ENCODE peak calls at places on chromosomes 7 and 10, in six cellular contexts. S, B, M, I, Z and T are unnamed samples.

GRCh38 chr10:49524496-49524895 is 14.4 kb downstream of the ERCC6 start:
- DNase-seq in I (no peak), M (no peak), B (no peak), S (no peak), Z (no peak), T (no peak)

GRCh38 chr10:121696854-121697253 is 98.6 kb upstream of the FGFR2 start:
- DNase-seq in Z (no peak), S (peak; percentile 66), I (peak; percentile 87), M (peak; percentile 74), B (peak; percentile 55), T (peak; percentile 28)

GRCh38 chr10:46106410-46107255 is 60.6 kb upstream of the MSMB start:
- DNase-seq in M (peak; percentile 82), S (peak; percentile 49), Z (peak; percentile 39), B (peak; percentile 21), I (peak; percentile 86), T (peak; percentile 71)

GRCh38 chr7:99407849-99408346 is 499 bp downstream of the PDAP1 start:
- DNase-seq in I (peak; percentile 41), B (no peak), Z (peak; percentile 64), S (peak; percentile 56), M (no peak), T (peak; percentile 78)

GRCh38 chr10:126702181-126702580 is 31.7 kb upstream of the C10orf90 start:
- DNase-seq in Z (no peak), S (no peak), B (no peak), M (no peak), I (no peak), T (no peak)

GRCh38 chr10:60172363-60172990 is 217.2 kb downstream of the ANK3 start:
- DNase-seq in B (no peak), I (no peak), M (no peak), Z (peak; percentile 72), S (no peak), T (no peak)

GRCh38 chr7:95687759-95688343 is 84.5 kb upstream of the DYNC1I1 start:
- DNase-seq in B (peak; percentile 48), I (peak; percentile 64), M (no peak), S (peak; percentile 57), Z (peak; percentile 16), T (peak; percentile 52)

GRCh38 chr7:35748348-35748747 is 52.5 kb upstream of the SEPTIN7 start:
- DNase-seq in Z (no peak), B (no peak), I (peak; percentile 60), S (no peak), M (no peak), T (no peak)

GRCh38 chr10:17607603-17608332 is 9.4 kb downstream of the HACD1 start:
- DNase-seq in B (peak; percentile 40), I (peak; percentile 79), S (peak; percentile 78), M (no peak), Z (peak; percentile 28), T (peak; percentile 74)

GRCh38 chr7:150515752-150516151 is 1.1 kb downstream of the GIMAP7 start:
- DNase-seq in Z (no peak), B (no peak), M (no peak), S (no peak), I (no peak), T (no peak)
- H3K27ac ChIP-seq in Z (no peak overlapping the region), B (no peak overlapping the region), M (no peak overlapping the region), S (no peak overlapping the region), I (no peak overlapping the region), T (no peak overlapping the region)

GRCh38 chr10:44243851-44244502 is 140.9 kb downstream of the CXCL12 start:
- DNase-seq in M (no peak), Z (no peak), S (no peak), I (peak; percentile 25), B (no peak), T (no peak)
- H2AFZ ChIP-seq in M (no peak overlapping the region), Z (no peak overlapping the region), S (no peak overlapping the region), I (peak overlapping the region; percentile 80), B (no peak overlapping the region), T (no peak overlapping the region)

DNA sequence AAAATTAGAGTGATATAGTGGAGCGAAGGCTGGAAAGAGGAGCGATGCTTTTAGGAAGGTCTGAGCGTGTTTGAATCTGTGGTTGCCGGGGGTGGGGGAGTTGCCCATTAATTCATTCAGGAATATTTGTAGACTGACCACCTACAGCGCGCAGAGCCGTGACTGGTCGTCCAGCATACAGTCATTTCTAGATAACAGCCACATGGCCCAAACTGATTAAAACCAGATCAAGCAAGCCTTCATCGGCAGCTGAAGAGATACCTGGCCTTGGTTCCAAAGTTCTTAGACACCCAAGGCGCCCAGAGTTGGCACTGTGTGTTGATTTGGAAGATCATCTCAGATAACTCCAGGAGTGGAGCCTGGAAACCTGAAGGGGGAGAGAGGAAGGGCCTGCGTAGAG is 1.7 kb downstream of the PROSER2 start:
- DNase-seq in B (no peak), S (no peak), Z (no peak), M (no peak), I (no peak), T (peak; percentile 39)
- H3K27ac ChIP-seq in B (no peak overlapping the region), S (no peak overlapping the region), Z (no peak overlapping the region), M (no peak overlapping the region), I (no peak overlapping the region), T (peak overlapping the region; percentile 79)

DNA sequence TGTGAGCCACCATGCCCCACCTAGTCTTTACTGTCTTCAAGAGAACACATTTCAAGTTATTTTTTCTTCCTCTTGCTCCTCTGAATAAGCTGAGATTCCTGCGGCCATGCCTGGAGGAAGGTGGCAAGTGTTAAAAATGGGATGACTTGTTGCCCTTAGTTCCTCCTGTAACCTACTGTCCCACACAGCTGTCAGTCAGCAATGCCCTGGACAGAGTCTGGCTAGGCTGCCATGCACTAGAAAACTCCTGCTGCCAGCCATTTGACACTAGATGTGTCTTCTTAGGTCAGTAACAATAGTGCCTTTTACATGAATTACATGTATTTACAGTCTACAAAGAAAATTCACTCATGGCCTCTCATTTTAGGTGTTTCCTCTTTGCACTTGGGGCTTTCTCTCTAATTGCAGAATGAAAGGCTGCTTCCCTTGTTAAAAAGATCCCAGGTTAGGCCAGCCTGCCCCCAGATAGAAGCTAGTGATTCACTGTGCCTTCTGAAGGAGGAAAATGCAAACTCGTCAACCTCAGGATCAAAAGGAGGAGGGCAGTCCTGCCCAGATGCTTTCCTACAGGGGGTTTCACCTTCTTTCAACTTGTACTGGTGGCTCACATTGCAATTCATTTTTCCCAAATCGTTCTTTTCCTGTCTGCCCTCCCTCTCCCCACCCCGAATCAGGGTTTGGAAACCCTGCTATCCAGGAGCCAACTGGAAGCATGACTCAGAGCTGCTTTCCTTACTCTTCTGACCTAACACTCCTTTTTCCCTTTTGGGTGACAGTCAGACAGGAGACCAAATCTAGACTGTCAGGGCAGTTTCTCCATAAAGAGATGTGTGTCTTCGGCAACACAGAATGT is 136.6 kb downstream of the SPAG6 start:
- DNase-seq in I (peak; percentile 10), M (peak; percentile 49), B (no peak), S (no peak), Z (peak; percentile 17), T (no peak)
- H2AFZ ChIP-seq in I (peak overlapping the region; percentile 83), M (no peak overlapping the region), B (peak overlapping the region; percentile 87), S (no peak overlapping the region), Z (no peak overlapping the region), T (no peak overlapping the region)

GRCh38 chr10:118729200-118729599 is 25.6 kb downstream of the CACUL1 start:
- DNase-seq in I (no peak), S (no peak), Z (no peak), B (no peak), M (no peak), T (no peak)

GRCh38 chr10:118734477-118734876 is 20.3 kb downstream of the CACUL1 start:
- DNase-seq in S (no peak), Z (no peak), B (no peak), M (no peak), I (no peak), T (no peak)

GRCh38 chr10:118732253-118733194 is 22.2 kb downstream of the CACUL1 start:
- DNase-seq in B (no peak), I (no peak), M (no peak), Z (no peak), S (no peak), T (no peak)

GRCh38 chr10:118729641-118730258 is 25.0 kb downstream of the CACUL1 start:
- DNase-seq in I (no peak), M (no peak), S (no peak), Z (no peak), B (no peak), T (no peak)

DNA sequence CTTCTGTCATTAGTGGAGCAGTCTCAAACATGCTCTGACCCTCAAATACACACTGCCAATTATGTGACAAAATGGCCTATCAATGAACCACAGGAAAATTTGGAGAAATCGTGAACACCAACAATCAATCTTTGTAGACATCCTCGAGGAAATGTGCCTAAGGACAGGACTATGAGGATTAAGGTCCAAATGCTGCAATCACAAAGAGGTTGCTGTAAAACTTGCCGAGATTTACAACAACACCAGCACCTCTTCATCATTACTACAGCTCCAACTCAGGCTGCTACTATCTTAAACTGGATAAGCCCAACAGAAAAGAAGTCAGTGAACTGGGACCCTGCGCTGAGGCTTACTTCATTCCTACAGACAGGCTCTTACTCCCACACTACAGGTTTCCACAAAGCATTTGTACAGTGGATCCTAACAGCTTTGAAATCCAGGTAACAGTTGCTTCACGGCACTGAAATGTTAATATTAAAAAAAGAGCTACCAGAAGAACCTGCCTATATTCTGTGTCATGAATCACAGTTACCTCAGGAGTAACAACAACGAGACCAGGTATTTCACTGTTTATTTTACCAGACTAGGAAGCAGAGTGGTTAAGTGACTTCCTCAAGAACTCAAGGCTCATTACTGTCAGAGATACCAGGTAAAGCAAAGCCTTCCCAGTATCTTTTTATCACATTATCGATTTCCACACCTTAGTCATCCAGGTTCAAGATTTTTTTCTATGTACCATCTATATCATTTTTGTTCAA is 23.9 kb downstream of the CACUL1 start:
- DNase-seq in S (no peak), Z (peak; percentile 63), I (no peak), B (no peak), M (no peak), T (peak; percentile 32)
- H3K27ac ChIP-seq in S (no peak overlapping the region), Z (no peak overlapping the region), I (no peak overlapping the region), B (no peak overlapping the region), M (no peak overlapping the region), T (peak overlapping the region; percentile 77)